ENCODE peak calls at places on chromosomes 6 and 20, in eight cellular contexts. One of them, this sample, is unnamed.

GRCh38 chr20:34190679-34191090 is 50.5 kb upstream of the ASIP start:
- DNase-seq in small intestine: peak
- DNase-seq in activated T-helper 1 cell treated with anti-CD3 and anti-CD28 coated beads, Interleukin-12 subunit alpha, Interleukin-12 subunit beta, Interleukin-2, Interleukin-4 antibody, amounts not matched to agents 30 ng/mL and 10 ng/mL and 1 ng/mL, durations not matched to agents 14 hours and 24 hours and 36 hours: peak
- DNase-seq in stimulated activated CD4-positive, alpha-beta T cell treated with anti-CD3 and anti-CD28 coated beads, Interleukin-15, amount 100 ng/mL, for 24 hours: peak
- DNase-seq in GM04503: peak
- DNase-seq in CD4-positive, alpha-beta memory T cell: no peak
- DNase-seq in ovary: peak
- DNase-seq in left cardiac atrium: peak
- DNase-seq in this sample: peak

GRCh38 chr6:16496982-16497823 is 258.8 kb downstream of the GMPR start:
- DNase-seq in small intestine: no peak
- DNase-seq in activated T-helper 1 cell treated with anti-CD3 and anti-CD28 coated beads, Interleukin-12 subunit alpha, Interleukin-12 subunit beta, Interleukin-2, Interleukin-4 antibody, amounts not matched to agents 30 ng/mL and 10 ng/mL and 1 ng/mL, durations not matched to agents 14 hours and 24 hours and 36 hours: no peak
- DNase-seq in stimulated activated CD4-positive, alpha-beta T cell treated with anti-CD3 and anti-CD28 coated beads, Interleukin-15, amount 100 ng/mL, for 24 hours: no peak
- DNase-seq in GM04503: peak
- DNase-seq in CD4-positive, alpha-beta memory T cell: no peak
- DNase-seq in ovary: no peak
- DNase-seq in left cardiac atrium: no peak
- DNase-seq in this sample: no peak

GRCh38 chr6:41682966-41683459 is 44.7 kb downstream of the MDFI start:
- DNase-seq in small intestine: no peak
- DNase-seq in activated T-helper 1 cell treated with anti-CD3 and anti-CD28 coated beads, Interleukin-12 subunit alpha, Interleukin-12 subunit beta, Interleukin-2, Interleukin-4 antibody, amounts not matched to agents 30 ng/mL and 10 ng/mL and 1 ng/mL, durations not matched to agents 14 hours and 24 hours and 36 hours: no peak
- DNase-seq in stimulated activated CD4-positive, alpha-beta T cell treated with anti-CD3 and anti-CD28 coated beads, Interleukin-15, amount 100 ng/mL, for 24 hours: no peak
- DNase-seq in GM04503: no peak
- DNase-seq in CD4-positive, alpha-beta memory T cell: no peak
- DNase-seq in ovary: no peak
- DNase-seq in left cardiac atrium: no peak
- DNase-seq in this sample: no peak

GRCh38 chr6:134166529-134167221 is 114.3 kb upstream of the SLC2A12 start:
- DNase-seq in small intestine: peak
- DNase-seq in activated T-helper 1 cell treated with anti-CD3 and anti-CD28 coated beads, Interleukin-12 subunit alpha, Interleukin-12 subunit beta, Interleukin-2, Interleukin-4 antibody, amounts not matched to agents 30 ng/mL and 10 ng/mL and 1 ng/mL, durations not matched to agents 14 hours and 24 hours and 36 hours: no peak
- DNase-seq in stimulated activated CD4-positive, alpha-beta T cell treated with anti-CD3 and anti-CD28 coated beads, Interleukin-15, amount 100 ng/mL, for 24 hours: no peak
- DNase-seq in GM04503: no peak
- DNase-seq in CD4-positive, alpha-beta memory T cell: no peak
- DNase-seq in ovary: no peak
- DNase-seq in left cardiac atrium: no peak
- DNase-seq in this sample: no peak

GRCh38 chr6:109820706-109821350 is 129.7 kb downstream of the FIG4 start:
- DNase-seq in small intestine: no peak
- DNase-seq in activated T-helper 1 cell treated with anti-CD3 and anti-CD28 coated beads, Interleukin-12 subunit alpha, Interleukin-12 subunit beta, Interleukin-2, Interleukin-4 antibody, amounts not matched to agents 30 ng/mL and 10 ng/mL and 1 ng/mL, durations not matched to agents 14 hours and 24 hours and 36 hours: no peak
- DNase-seq in stimulated activated CD4-positive, alpha-beta T cell treated with anti-CD3 and anti-CD28 coated beads, Interleukin-15, amount 100 ng/mL, for 24 hours: no peak
- DNase-seq in GM04503: no peak
- DNase-seq in CD4-positive, alpha-beta memory T cell: no peak
- DNase-seq in ovary: no peak
- DNase-seq in left cardiac atrium: no peak
- DNase-seq in this sample: no peak

GRCh38 chr6:81894286-81894685 is 141.8 kb upstream of the TENT5A start:
- DNase-seq in small intestine: no peak
- DNase-seq in activated T-helper 1 cell treated with anti-CD3 and anti-CD28 coated beads, Interleukin-12 subunit alpha, Interleukin-12 subunit beta, Interleukin-2, Interleukin-4 antibody, amounts not matched to agents 30 ng/mL and 10 ng/mL and 1 ng/mL, durations not matched to agents 14 hours and 24 hours and 36 hours: no peak
- DNase-seq in stimulated activated CD4-positive, alpha-beta T cell treated with anti-CD3 and anti-CD28 coated beads, Interleukin-15, amount 100 ng/mL, for 24 hours: no peak
- DNase-seq in GM04503: peak
- DNase-seq in CD4-positive, alpha-beta memory T cell: no peak
- DNase-seq in ovary: no peak
- DNase-seq in left cardiac atrium: no peak
- DNase-seq in this sample: no peak

GRCh38 chr6:34066284-34066571 is 79.7 kb downstream of the GRM4 start:
- DNase-seq in small intestine: no peak
- DNase-seq in activated T-helper 1 cell treated with anti-CD3 and anti-CD28 coated beads, Interleukin-12 subunit alpha, Interleukin-12 subunit beta, Interleukin-2, Interleukin-4 antibody, amounts not matched to agents 30 ng/mL and 10 ng/mL and 1 ng/mL, durations not matched to agents 14 hours and 24 hours and 36 hours: no peak
- DNase-seq in stimulated activated CD4-positive, alpha-beta T cell treated with anti-CD3 and anti-CD28 coated beads, Interleukin-15, amount 100 ng/mL, for 24 hours: no peak
- DNase-seq in GM04503: no peak
- DNase-seq in CD4-positive, alpha-beta memory T cell: no peak
- DNase-seq in ovary: no peak
- DNase-seq in left cardiac atrium: no peak
- DNase-seq in this sample: no peak

GRCh38 chr6:55836481-55836880 is 38.9 kb downstream of the BMP5 start:
- DNase-seq in small intestine: no peak
- DNase-seq in activated T-helper 1 cell treated with anti-CD3 and anti-CD28 coated beads, Interleukin-12 subunit alpha, Interleukin-12 subunit beta, Interleukin-2, Interleukin-4 antibody, amounts not matched to agents 30 ng/mL and 10 ng/mL and 1 ng/mL, durations not matched to agents 14 hours and 24 hours and 36 hours: no peak
- DNase-seq in stimulated activated CD4-positive, alpha-beta T cell treated with anti-CD3 and anti-CD28 coated beads, Interleukin-15, amount 100 ng/mL, for 24 hours: no peak
- DNase-seq in GM04503: no peak
- DNase-seq in CD4-positive, alpha-beta memory T cell: no peak
- DNase-seq in ovary: no peak
- DNase-seq in left cardiac atrium: no peak
- DNase-seq in this sample: no peak

GRCh38 chr20:57986776-57987175 is 241.7 kb downstream of the ANKRD60 start:
- DNase-seq in small intestine: no peak
- DNase-seq in activated T-helper 1 cell treated with anti-CD3 and anti-CD28 coated beads, Interleukin-12 subunit alpha, Interleukin-12 subunit beta, Interleukin-2, Interleukin-4 antibody, amounts not matched to agents 30 ng/mL and 10 ng/mL and 1 ng/mL, durations not matched to agents 14 hours and 24 hours and 36 hours: no peak
- DNase-seq in stimulated activated CD4-positive, alpha-beta T cell treated with anti-CD3 and anti-CD28 coated beads, Interleukin-15, amount 100 ng/mL, for 24 hours: no peak
- DNase-seq in GM04503: no peak
- DNase-seq in CD4-positive, alpha-beta memory T cell: no peak
- DNase-seq in ovary: no peak
- DNase-seq in left cardiac atrium: no peak
- DNase-seq in this sample: no peak

GRCh38 chr6:14231546-14232280 is 114.1 kb downstream of the CD83 start:
- DNase-seq in small intestine: no peak
- DNase-seq in activated T-helper 1 cell treated with anti-CD3 and anti-CD28 coated beads, Interleukin-12 subunit alpha, Interleukin-12 subunit beta, Interleukin-2, Interleukin-4 antibody, amounts not matched to agents 30 ng/mL and 10 ng/mL and 1 ng/mL, durations not matched to agents 14 hours and 24 hours and 36 hours: no peak
- DNase-seq in stimulated activated CD4-positive, alpha-beta T cell treated with anti-CD3 and anti-CD28 coated beads, Interleukin-15, amount 100 ng/mL, for 24 hours: peak
- DNase-seq in GM04503: no peak
- DNase-seq in CD4-positive, alpha-beta memory T cell: no peak
- DNase-seq in ovary: no peak
- DNase-seq in left cardiac atrium: no peak
- DNase-seq in this sample: no peak

GRCh38 chr6:26254666-26255176 is 110.3 kb upstream of the BTN3A2 start:
- DNase-seq in small intestine: peak
- DNase-seq in activated T-helper 1 cell treated with anti-CD3 and anti-CD28 coated beads, Interleukin-12 subunit alpha, Interleukin-12 subunit beta, Interleukin-2, Interleukin-4 antibody, amounts not matched to agents 30 ng/mL and 10 ng/mL and 1 ng/mL, durations not matched to agents 14 hours and 24 hours and 36 hours: no peak
- DNase-seq in stimulated activated CD4-positive, alpha-beta T cell treated with anti-CD3 and anti-CD28 coated beads, Interleukin-15, amount 100 ng/mL, for 24 hours: no peak
- DNase-seq in GM04503: no peak
- DNase-seq in CD4-positive, alpha-beta memory T cell: no peak
- DNase-seq in ovary: no peak
- DNase-seq in left cardiac atrium: no peak
- DNase-seq in this sample: no peak

GRCh38 chr6:47633141-47633540 is 65.2 kb upstream of the ADGRF4 start:
- DNase-seq in small intestine: no peak
- DNase-seq in activated T-helper 1 cell treated with anti-CD3 and anti-CD28 coated beads, Interleukin-12 subunit alpha, Interleukin-12 subunit beta, Interleukin-2, Interleukin-4 antibody, amounts not matched to agents 30 ng/mL and 10 ng/mL and 1 ng/mL, durations not matched to agents 14 hours and 24 hours and 36 hours: no peak
- DNase-seq in stimulated activated CD4-positive, alpha-beta T cell treated with anti-CD3 and anti-CD28 coated beads, Interleukin-15, amount 100 ng/mL, for 24 hours: no peak
- DNase-seq in GM04503: no peak
- DNase-seq in CD4-positive, alpha-beta memory T cell: no peak
- DNase-seq in ovary: no peak
- DNase-seq in left cardiac atrium: no peak
- DNase-seq in this sample: no peak

GRCh38 chr6:39770476-39770875 is 21.7 kb upstream of the DAAM2 start:
- DNase-seq in small intestine: no peak
- DNase-seq in activated T-helper 1 cell treated with anti-CD3 and anti-CD28 coated beads, Interleukin-12 subunit alpha, Interleukin-12 subunit beta, Interleukin-2, Interleukin-4 antibody, amounts not matched to agents 30 ng/mL and 10 ng/mL and 1 ng/mL, durations not matched to agents 14 hours and 24 hours and 36 hours: no peak
- DNase-seq in stimulated activated CD4-positive, alpha-beta T cell treated with anti-CD3 and anti-CD28 coated beads, Interleukin-15, amount 100 ng/mL, for 24 hours: no peak
- DNase-seq in GM04503: no peak
- DNase-seq in CD4-positive, alpha-beta memory T cell: no peak
- DNase-seq in ovary: no peak
- DNase-seq in left cardiac atrium: no peak
- DNase-seq in this sample: no peak

GRCh38 chr20:38973546-38974120 is 11.5 kb downstream of the DHX35 start:
- DNase-seq in small intestine: no peak
- DNase-seq in activated T-helper 1 cell treated with anti-CD3 and anti-CD28 coated beads, Interleukin-12 subunit alpha, Interleukin-12 subunit beta, Interleukin-2, Interleukin-4 antibody, amounts not matched to agents 30 ng/mL and 10 ng/mL and 1 ng/mL, durations not matched to agents 14 hours and 24 hours and 36 hours: no peak
- DNase-seq in stimulated activated CD4-positive, alpha-beta T cell treated with anti-CD3 and anti-CD28 coated beads, Interleukin-15, amount 100 ng/mL, for 24 hours: no peak
- DNase-seq in GM04503: no peak
- DNase-seq in CD4-positive, alpha-beta memory T cell: no peak
- DNase-seq in ovary: peak
- DNase-seq in left cardiac atrium: peak
- DNase-seq in this sample: peak

GRCh38 chr6:168276576-168277273 is 42.9 kb downstream of the DACT2 start:
- DNase-seq in small intestine: no peak
- DNase-seq in activated T-helper 1 cell treated with anti-CD3 and anti-CD28 coated beads, Interleukin-12 subunit alpha, Interleukin-12 subunit beta, Interleukin-2, Interleukin-4 antibody, amounts not matched to agents 30 ng/mL and 10 ng/mL and 1 ng/mL, durations not matched to agents 14 hours and 24 hours and 36 hours: no peak
- DNase-seq in stimulated activated CD4-positive, alpha-beta T cell treated with anti-CD3 and anti-CD28 coated beads, Interleukin-15, amount 100 ng/mL, for 24 hours: no peak
- DNase-seq in GM04503: no peak
- DNase-seq in CD4-positive, alpha-beta memory T cell: no peak
- DNase-seq in ovary: no peak
- DNase-seq in left cardiac atrium: no peak
- DNase-seq in this sample: no peak

GRCh38 chr6:138500867-138501446 is 1.7 kb upstream of the NHSL1 start:
- DNase-seq in small intestine: peak
- DNase-seq in activated T-helper 1 cell treated with anti-CD3 and anti-CD28 coated beads, Interleukin-12 subunit alpha, Interleukin-12 subunit beta, Interleukin-2, Interleukin-4 antibody, amounts not matched to agents 30 ng/mL and 10 ng/mL and 1 ng/mL, durations not matched to agents 14 hours and 24 hours and 36 hours: no peak
- DNase-seq in stimulated activated CD4-positive, alpha-beta T cell treated with anti-CD3 and anti-CD28 coated beads, Interleukin-15, amount 100 ng/mL, for 24 hours: no peak
- DNase-seq in GM04503: no peak
- DNase-seq in CD4-positive, alpha-beta memory T cell: no peak
- DNase-seq in ovary: no peak
- DNase-seq in left cardiac atrium: no peak
- DNase-seq in this sample: no peak

GRCh38 chr20:35539756-35540212 is 2.1 kb upstream of the ERGIC3 start:
- DNase-seq in small intestine: peak
- DNase-seq in activated T-helper 1 cell treated with anti-CD3 and anti-CD28 coated beads, Interleukin-12 subunit alpha, Interleukin-12 subunit beta, Interleukin-2, Interleukin-4 antibody, amounts not matched to agents 30 ng/mL and 10 ng/mL and 1 ng/mL, durations not matched to agents 14 hours and 24 hours and 36 hours: no peak
- DNase-seq in stimulated activated CD4-positive, alpha-beta T cell treated with anti-CD3 and anti-CD28 coated beads, Interleukin-15, amount 100 ng/mL, for 24 hours: peak
- DNase-seq in GM04503: no peak
- DNase-seq in CD4-positive, alpha-beta memory T cell: no peak
- DNase-seq in ovary: no peak
- DNase-seq in left cardiac atrium: no peak
- DNase-seq in this sample: no peak